ENCODE peak calls at places on chromosomes 3 and 15, in six cellular contexts. M is cardiac fibroblast, X is PC-3, A is psoas muscle, O is stomach, P is A549. L is an unnamed sample.

GRCh38 chr3:52218953-52219650 is 6.3 kb downstream of the TLR9 start:
- DNase-seq in A (no peak), O (peak), X (peak), M (peak), P (no peak), L (no peak)

GRCh38 chr3:134239538-134239937 is 11.1 kb downstream of the RYK start:
- DNase-seq in X (peak), A (no peak), O (no peak), M (peak), P (no peak), L (no peak)

GRCh38 chr15:71792521-71792920 is 17.8 kb upstream of the NR2E3 start:
- DNase-seq in A (no peak), X (peak), M (peak), O (no peak), P (no peak), L (peak)

GRCh38 chr15:96340611-96341464 is 10.3 kb downstream of the NR2F2 start:
- DNase-seq in A (peak), M (peak), O (no peak), P (peak), X (peak), L (no peak)

GRCh38 chr3:40477671-40478070 is 749 bp downstream of the ZNF619 start:
- DNase-seq in A (no peak), O (no peak), X (peak), P (no peak), M (peak), L (no peak)

GRCh38 chr15:78402056-78402610 is 35.9 kb upstream of the IREB2 start:
- DNase-seq in M (no peak), P (no peak), A (no peak), O (no peak), X (no peak), L (no peak)

GRCh38 chr3:69164296-69164695 is 41.9 kb upstream of the LMOD3 start:
- DNase-seq in X (no peak), P (no peak), A (no peak), M (no peak), O (no peak), L (no peak)

GRCh38 chr15:37016287-37016686 is 84.1 kb downstream of the MEIS2 start:
- DNase-seq in M (peak), O (no peak), X (no peak), A (no peak), P (no peak), L (no peak)

GRCh38 chr3:156599475-156599874 is 44.6 kb upstream of the SSR3 start:
- DNase-seq in M (no peak), X (no peak), O (no peak), P (no peak), A (no peak), L (no peak)

GRCh38 chr3:50267280-50267913 is 1.6 kb upstream of the SEMA3B start:
- DNase-seq in O (peak), P (no peak), M (peak), X (no peak), A (peak), L (no peak)

GRCh38 chr3:15520185-15520584 is 1.3 kb downstream of the COLQ start:
- DNase-seq in X (no peak), P (no peak), O (no peak), A (peak), M (no peak), L (no peak)

GRCh38 chr15:101159096-101159935 is 92.5 kb downstream of the CHSY1 start:
- DNase-seq in M (no peak), X (no peak), P (no peak), O (no peak), A (no peak), L (no peak)

GRCh38 chr3:173932624-173933023 is 535.1 kb downstream of the NLGN1 start:
- DNase-seq in M (peak), O (no peak), X (peak), P (no peak), A (no peak), L (no peak)

GRCh38 chr3:7640787-7641186 is 779.9 kb downstream of the GRM7 start:
- DNase-seq in A (no peak), P (no peak), M (no peak), O (no peak), X (no peak), L (no peak)

GRCh38 chr3:187750513-187751123 is 5.3 kb upstream of the BCL6 start:
- DNase-seq in P (no peak), O (peak), A (peak), X (peak), M (peak), L (no peak)

GRCh38 chr15:91921188-91921820 is 67.8 kb downstream of the SLCO3A1 start:
- DNase-seq in P (no peak), O (no peak), A (no peak), X (no peak), M (peak), L (no peak)

GRCh38 chr3:147419731-147420360 is 10.7 kb downstream of the ZIC1 start:
- DNase-seq in X (no peak), A (no peak), M (no peak), P (no peak), O (no peak), L (no peak)

GRCh38 chr3:48564022-48564421 is 441 bp upstream of the UCN2 start:
- DNase-seq in A (peak), P (peak), X (peak), O (peak), M (peak), L (no peak)

GRCh38 chr15:71752604-71753289 is 57.6 kb upstream of the NR2E3 start:
- DNase-seq in O (no peak), A (no peak), X (peak), P (peak), M (peak), L (peak)

GRCh38 chr15:31271706-31272557 is 54.7 kb upstream of the KLF13 start:
- DNase-seq in A (peak), P (no peak), M (no peak), O (peak), X (no peak), L (no peak)

GRCh38 chr3:186217820-186218164 is 108.9 kb upstream of the ETV5 start:
- DNase-seq in X (peak), M (no peak), P (no peak), O (no peak), A (no peak), L (no peak)

GRCh38 chr3:125589743-125590142 is 5.6 kb downstream of the OSBPL11 start:
- DNase-seq in P (no peak), A (no peak), O (no peak), M (no peak), X (no peak), L (no peak)
- H3K4me3 ChIP-seq in P (no peak), A (peak), O (no peak), M (no peak), X (no peak), L (no peak)

GRCh38 chr3:166420071-166420470 is 582.8 kb upstream of the BCHE start:
- DNase-seq in P (no peak), A (no peak), M (no peak), X (no peak), O (no peak), L (no peak)

GRCh38 chr3:166425021-166425420 is 587.8 kb upstream of the BCHE start:
- DNase-seq in A (no peak), X (no peak), P (no peak), O (no peak), M (no peak), L (no peak)

GRCh38 chr3:166425900-166426611 is 588.8 kb upstream of the BCHE start:
- DNase-seq in O (no peak), M (no peak), P (no peak), A (no peak), X (peak), L (no peak)
- TF ChIP-seq CTCF in O (no peak), M (no peak), P (no peak), A (no peak), X (peak), L (peak)

GRCh38 chr3:138949445-138950005 is 2.5 kb downstream of the FOXL2NB start:
- DNase-seq in O (no peak), X (no peak), A (no peak), M (no peak), P (no peak), L (no peak)
- H3K4me3 ChIP-seq in O (peak), X (no peak), A (peak), M (peak), P (no peak), L (peak)

GRCh38 chr3:12954891-12955650 is 113.7 kb upstream of the RPL32 start:
- DNase-seq in X (no peak), O (peak), M (peak), P (no peak), A (peak), L (no peak)
- TF ChIP-seq CTCF in X (no peak), O (no peak), M (no peak), P (no peak), A (peak), L (no peak)

DNA sequence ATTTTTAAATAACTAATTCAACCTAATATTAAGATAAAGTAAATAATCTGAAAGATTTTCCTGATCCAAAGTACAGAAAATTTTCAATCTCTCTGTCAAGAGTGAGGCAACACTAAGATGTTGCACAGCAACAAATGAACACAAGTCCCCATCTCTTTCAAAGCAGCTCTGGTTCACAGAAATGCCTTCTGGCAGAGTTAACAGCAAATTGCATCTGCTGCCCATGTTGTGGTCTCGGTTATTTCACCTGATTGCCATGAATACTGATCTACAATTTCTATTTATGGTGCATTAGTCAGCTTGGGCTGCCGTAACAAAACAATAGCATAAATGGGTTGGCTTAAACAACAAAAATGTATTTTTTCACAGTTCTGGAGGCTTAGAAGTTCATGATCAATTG is 167.3 kb downstream of the BCHE start:
- DNase-seq in A (no peak), P (no peak), M (no peak), O (no peak), X (no peak), L (no peak)
- H3K4me3 ChIP-seq in A (no peak), P (no peak), M (no peak), O (no peak), X (no peak), L (no peak)

DNA sequence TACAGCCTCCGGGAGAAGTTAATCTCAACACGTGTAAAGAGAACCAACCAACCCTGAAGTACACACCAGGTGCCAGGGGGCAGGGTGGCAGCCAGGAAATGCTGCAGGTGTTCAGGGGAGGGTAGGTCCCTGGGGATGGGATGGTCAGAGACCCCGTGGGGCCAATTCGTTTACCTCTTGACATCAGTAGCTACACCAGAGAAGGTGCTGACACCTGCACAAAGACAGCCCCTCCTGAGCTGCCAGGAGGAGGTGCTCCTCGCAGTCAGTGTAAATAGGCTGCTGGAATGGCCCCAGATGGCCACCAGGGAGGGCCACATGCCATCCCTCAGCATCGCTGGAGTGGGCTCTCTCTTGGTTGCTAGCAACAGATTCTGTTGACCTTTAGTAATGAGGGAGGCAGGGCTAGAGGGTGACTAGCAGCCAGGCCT is 52.8 kb downstream of the CORO2B start:
- DNase-seq in O (no peak), X (no peak), M (no peak), P (no peak), A (no peak), L (no peak)
- TF ChIP-seq CTCF in O (no peak), X (no peak), M (no peak), P (no peak), A (no peak), L (no peak)